ENCODE peak calls at places on chromosomes 6 and 20, in nine cellular contexts. Q, A, O, N, Z, C, D, L and P are unnamed samples.
A peak's percentile ranks its signal among the peaks of the same experiment; 100 is the strongest.

GRCh38 chr6:3390698-3391097 is 66.2 kb downstream of the SLC22A23 start:
- DNase-seq in L (peak; percentile 91), A (peak; percentile 27), N (no peak), Z (no peak), D (no peak), O (peak; percentile 65), Q (peak; percentile 44), C (peak; percentile 88), P (peak; percentile 31)

GRCh38 chr6:53280207-53280606 is 68.5 kb downstream of the ELOVL5 start:
- DNase-seq in D (no peak), C (no peak), Q (no peak), Z (no peak), O (no peak), A (no peak), N (no peak), L (no peak), P (no peak)

GRCh38 chr6:81049425-81050042 is 702.9 kb downstream of the TENT5A start:
- DNase-seq in O (no peak), L (no peak), A (no peak), D (no peak), Z (no peak), N (no peak), Q (no peak), C (no peak), P (no peak)

GRCh38 chr6:137884428-137884827 is 17.4 kb downstream of the TNFAIP3 start:
- DNase-seq in O (no peak), C (no peak), Q (no peak), D (no peak), A (no peak), N (no peak), L (no peak), Z (no peak), P (no peak)

GRCh38 chr20:18632196-18632789 is 44.4 kb downstream of the DTD1 start:
- DNase-seq in D (peak; percentile 76), Z (peak; percentile 69), N (peak; percentile 87), C (peak; percentile 46), L (no peak), Q (peak; percentile 56), A (peak; percentile 49), O (peak; percentile 38), P (peak; percentile 67)

GRCh38 chr6:41200296-41200900 is 551 bp downstream of the TREML2 start:
- DNase-seq in A (no peak), C (peak; percentile 29), Z (peak; percentile 27), Q (peak; percentile 37), L (no peak), N (peak; percentile 90), D (no peak), O (no peak), P (peak; percentile 42)

GRCh38 chr20:22977047-22977785 is 57.9 kb upstream of the SSTR4 start:
- DNase-seq in N (no peak), A (no peak), Z (peak; percentile 75), C (no peak), L (no peak), O (peak; percentile 61), D (no peak), Q (peak; percentile 52), P (no peak)

GRCh38 chr6:166331503-166332133 is 10.7 kb downstream of the SFT2D1 start:
- DNase-seq in L (no peak), Z (no peak), Q (no peak), N (no peak), O (no peak), A (no peak), D (no peak), C (no peak), P (no peak)

GRCh38 chr6:27479319-27480182 is 6.6 kb upstream of the ZNF184 start:
- DNase-seq in L (peak; percentile 85), N (peak; percentile 89), Z (peak; percentile 85), O (peak; percentile 53), Q (peak; percentile 76), A (peak; percentile 94), D (peak; percentile 88), C (peak; percentile 80), P (peak; percentile 63)

GRCh38 chr6:17394192-17394611 is 807 bp downstream of the CAP2 start:
- DNase-seq in C (peak; percentile 51), A (peak; percentile 57), N (no peak), Q (peak; percentile 42), L (no peak), Z (peak; percentile 71), O (peak; percentile 83), D (peak; percentile 59), P (peak; percentile 31)

GRCh38 chr20:24718696-24719095 is 230.4 kb upstream of the CST7 start:
- DNase-seq in C (no peak), A (no peak), D (no peak), L (no peak), O (peak; percentile 38), Q (no peak), N (no peak), Z (peak; percentile 3), P (no peak)

GRCh38 chr6:3231213-3232016 is 4.0 kb upstream of the TUBB2B start:
- DNase-seq in O (peak; percentile 41), C (peak; percentile 84), D (peak; percentile 83), Z (peak; percentile 84), L (no peak), N (no peak), A (peak; percentile 46), Q (peak; percentile 74), P (peak; percentile 90)

GRCh38 chr6:78492351-78493010 is 374.9 kb upstream of the IRAK1BP1 start:
- DNase-seq in C (no peak), N (no peak), A (peak; percentile 82), O (no peak), Q (no peak), Z (no peak), D (no peak), L (no peak), P (no peak)

GRCh38 chr6:14004258-14004657 is 79.5 kb downstream of the RNF182 start:
- DNase-seq in L (no peak), N (no peak), C (no peak), O (no peak), Q (no peak), A (no peak), Z (no peak), D (no peak), P (no peak)

GRCh38 chr6:34743625-34744293 is 13.5 kb upstream of the SNRPC start:
- DNase-seq in O (no peak), Z (no peak), N (no peak), Q (no peak), A (no peak), D (no peak), L (peak; percentile 61), C (no peak), P (no peak)

GRCh38 chr6:63805345-63805744 is 169.7 kb downstream of the PHF3 start:
- DNase-seq in L (no peak), N (no peak), Z (no peak), A (no peak), D (no peak), Q (no peak), C (no peak), O (no peak), P (no peak)

GRCh38 chr6:165686966-165687365 is 23.9 kb upstream of the PDE10A start:
- DNase-seq in N (no peak), O (no peak), Z (no peak), C (no peak), L (no peak), Q (no peak), A (no peak), D (no peak), P (no peak)

DNA sequence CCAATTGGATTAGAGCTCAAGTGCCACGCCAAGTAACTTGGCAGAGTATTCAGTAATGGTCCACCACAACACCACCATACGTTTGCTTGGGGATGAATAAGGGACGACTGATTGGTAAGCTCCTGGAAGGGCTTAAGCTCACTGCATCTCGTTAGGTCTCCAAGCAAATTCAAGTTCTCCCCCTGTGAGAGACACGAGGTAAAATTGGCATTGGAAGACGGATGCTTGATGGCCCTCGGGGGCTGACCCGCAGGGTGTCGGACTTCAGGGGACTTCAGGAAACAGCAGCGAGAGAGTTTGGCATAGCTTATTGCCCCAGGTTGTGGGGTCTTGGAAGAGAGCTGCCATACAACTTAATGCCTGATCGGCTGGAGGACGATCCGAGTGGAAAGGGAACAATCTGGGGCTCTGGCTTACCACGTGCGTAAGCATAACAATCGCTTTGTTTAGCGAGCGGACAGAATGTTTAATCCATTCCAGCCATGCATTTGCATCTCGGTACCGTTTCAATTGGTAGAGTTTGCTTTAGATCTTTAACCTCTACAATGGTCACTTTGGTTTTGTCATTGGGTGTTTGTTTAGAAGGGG is 4.8 kb upstream of the ZNFX1 start:
- DNase-seq in L (no peak), D (no peak), O (no peak), Z (no peak), A (no peak), C (no peak), N (no peak), Q (no peak), P (no peak)
- H3K4me3 ChIP-seq in L (no peak overlapping the region), D (no peak overlapping the region), O (no peak overlapping the region), Z (no peak overlapping the region), A (peak overlapping the region; percentile 5), C (no peak overlapping the region), N (peak overlapping the region; percentile 63), Q (peak overlapping the region; percentile 13), P (no peak overlapping the region)

DNA sequence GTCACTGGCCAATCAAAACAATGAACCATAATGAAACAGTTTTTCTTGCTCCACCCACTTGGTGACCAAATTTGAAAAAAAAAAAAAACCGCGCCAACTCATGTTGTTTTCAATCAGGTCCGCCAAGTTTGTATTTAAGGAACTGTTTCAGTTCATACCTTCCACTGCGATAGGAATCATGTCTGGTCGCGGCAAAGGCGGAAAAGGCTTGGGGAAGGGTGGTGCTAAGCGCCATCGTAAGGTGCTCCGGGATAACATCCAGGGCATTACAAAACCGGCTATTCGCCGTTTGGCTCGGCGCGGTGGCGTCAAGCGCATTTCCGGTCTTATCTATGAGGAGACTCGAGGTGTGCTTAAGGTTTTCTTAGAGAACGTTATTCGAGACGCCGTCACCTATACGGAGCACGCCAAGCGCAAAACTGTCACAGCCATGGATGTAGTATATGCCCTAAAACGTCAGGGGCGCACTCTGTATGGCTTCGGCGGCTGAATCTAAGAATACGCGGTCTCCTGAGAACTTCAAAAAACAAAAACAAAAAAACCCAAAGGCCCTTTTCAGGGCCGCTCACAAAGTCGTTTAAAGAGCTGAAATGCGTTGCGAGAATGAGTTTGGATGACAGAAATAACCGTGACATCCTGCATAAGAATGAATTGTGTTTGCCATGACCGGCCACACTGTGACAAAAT is 16.7 kb downstream of the HFE start:
- DNase-seq in D (peak; percentile 94), O (peak; percentile 87), L (peak; percentile 94), N (peak; percentile 95), C (peak; percentile 92), Z (peak; percentile 95), A (peak; percentile 97), Q (peak; percentile 90), P (peak; percentile 93)
- TF ChIP-seq POLR2A in D (peak; percentile 63), O (peak; percentile 86), L (peak; percentile 92), N (peak; percentile 99), C (peak; percentile 100), Z (peak; percentile 99), A (peak; percentile 99), Q (peak; percentile 37), P (peak; percentile 93)

DNA sequence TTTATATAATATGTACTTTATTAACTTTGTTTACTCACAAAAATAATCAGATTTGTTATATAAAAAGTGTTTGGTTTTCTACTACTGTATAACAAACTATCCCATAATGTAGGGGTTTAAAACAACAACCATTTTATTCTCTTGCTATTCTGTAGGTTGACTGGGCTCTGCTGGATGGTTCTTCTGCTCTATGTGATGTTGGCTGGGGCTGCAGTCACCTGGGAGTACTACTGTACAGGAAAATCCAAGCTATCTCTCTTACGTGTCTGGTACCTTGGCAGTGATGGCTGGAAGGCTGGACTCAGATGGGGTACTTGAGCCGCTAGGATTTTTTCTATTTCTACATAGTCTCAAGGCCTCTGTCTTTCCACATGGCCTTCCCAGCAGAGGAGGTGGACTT is 44.0 kb upstream of the UBR2 start:
- DNase-seq in Z (no peak), A (no peak), O (no peak), L (no peak), C (no peak), D (no peak), Q (no peak), N (no peak), P (no peak)
- H3K27ac ChIP-seq in Z (no peak overlapping the region), A (no peak overlapping the region), O (no peak overlapping the region), L (no peak overlapping the region), C (no peak overlapping the region), D (no peak overlapping the region), Q (no peak overlapping the region), N (no peak overlapping the region), P (no peak overlapping the region)

GRCh38 chr6:144264270-144265060 is 20.7 kb upstream of the UTRN start:
- DNase-seq in D (peak; percentile 23), Z (peak; percentile 63), N (no peak), Q (no peak), O (no peak), L (no peak), C (no peak), A (peak; percentile 88), P (no peak)
- H3K4me3 ChIP-seq in D (no peak overlapping the region), Z (no peak overlapping the region), N (no peak overlapping the region), Q (no peak overlapping the region), O (no peak overlapping the region), L (no peak overlapping the region), C (no peak overlapping the region), A (no peak overlapping the region), P (no peak overlapping the region)